ENCODE peak calls at places on chromosomes 11 and 22, in five cellular contexts. One of them, this sample, is unnamed.

GRCh38 chr11:126949066-126949945 is 51.3 kb downstream of the KIRREL3 start:
- DNase-seq in H1: no peak
- DNase-seq in neuronal stem cell: no peak
- DNase-seq in H9: no peak
- DNase-seq in IMR-90: peak
- DNase-seq in this sample: no peak

GRCh38 chr11:60528934-60529333 is 13.7 kb downstream of the MS4A13 start:
- DNase-seq in H1: no peak
- DNase-seq in neuronal stem cell: no peak
- DNase-seq in H9: no peak
- DNase-seq in IMR-90: no peak
- DNase-seq in this sample: peak

GRCh38 chr11:109138200-109138599 is 283.8 kb upstream of the C11orf87 start:
- DNase-seq in H1: no peak
- DNase-seq in neuronal stem cell: no peak
- DNase-seq in H9: no peak
- DNase-seq in IMR-90: peak
- DNase-seq in this sample: no peak

GRCh38 chr11:73315288-73316020 is 7.4 kb downstream of the ARHGEF17 start:
- DNase-seq in H1: no peak
- DNase-seq in neuronal stem cell: no peak
- DNase-seq in H9: no peak
- DNase-seq in IMR-90: no peak
- DNase-seq in this sample: no peak

GRCh38 chr22:23649071-23649501 is 17.0 kb upstream of the DRICH1 start:
- DNase-seq in H1: no peak
- DNase-seq in neuronal stem cell: no peak
- DNase-seq in H9: no peak
- DNase-seq in IMR-90: no peak
- DNase-seq in this sample: no peak

GRCh38 chr11:126422446-126422845 is 67.0 kb downstream of the ST3GAL4 start:
- DNase-seq in H1: no peak
- DNase-seq in neuronal stem cell: no peak
- DNase-seq in H9: no peak
- DNase-seq in IMR-90: no peak
- DNase-seq in this sample: no peak

GRCh38 chr11:13680501-13681264 is 12.2 kb downstream of the FAR1 start:
- DNase-seq in H1: no peak
- DNase-seq in neuronal stem cell: no peak
- DNase-seq in H9: no peak
- DNase-seq in IMR-90: no peak
- DNase-seq in this sample: no peak

GRCh38 chr22:37549704-37550059 is 10.6 kb upstream of the CDC42EP1 start:
- DNase-seq in H1: no peak
- DNase-seq in neuronal stem cell: no peak
- DNase-seq in H9: no peak
- DNase-seq in IMR-90: peak
- DNase-seq in this sample: peak

GRCh38 chr11:116348226-116348625 is 424.6 kb downstream of the BUD13 start:
- DNase-seq in H1: no peak
- DNase-seq in neuronal stem cell: no peak
- DNase-seq in H9: no peak
- DNase-seq in IMR-90: no peak
- DNase-seq in this sample: no peak

GRCh38 chr11:107224836-107225235 is 206.6 kb upstream of the GUCY1A2 start:
- DNase-seq in H1: no peak
- DNase-seq in neuronal stem cell: no peak
- DNase-seq in H9: no peak
- DNase-seq in IMR-90: no peak
- DNase-seq in this sample: no peak

GRCh38 chr11:2271327-2272240 is 1.2 kb upstream of the ASCL2 start:
- DNase-seq in H1: no peak
- DNase-seq in neuronal stem cell: no peak
- DNase-seq in H9: peak
- DNase-seq in IMR-90: no peak
- DNase-seq in this sample: no peak

GRCh38 chr22:29307658-29308147 is 1.3 kb downstream of the GAS2L1 start:
- DNase-seq in H1: no peak
- DNase-seq in neuronal stem cell: no peak
- DNase-seq in H9: no peak
- DNase-seq in IMR-90: no peak
- DNase-seq in this sample: no peak

GRCh38 chr11:44607987-44608386 is 42.5 kb downstream of the CD82 start:
- DNase-seq in H1: no peak
- DNase-seq in neuronal stem cell: no peak
- DNase-seq in H9: no peak
- DNase-seq in IMR-90: peak
- DNase-seq in this sample: no peak

GRCh38 chr11:69449320-69450063 is 32.0 kb upstream of the LINC01488 start:
- DNase-seq in H1: no peak
- DNase-seq in neuronal stem cell: no peak
- DNase-seq in H9: no peak
- DNase-seq in IMR-90: peak
- DNase-seq in this sample: peak

GRCh38 chr22:50417544-50417943 is 57.3 kb downstream of the SBF1 start:
- DNase-seq in H1: no peak
- DNase-seq in neuronal stem cell: no peak
- DNase-seq in H9: no peak
- DNase-seq in IMR-90: peak
- DNase-seq in this sample: no peak

GRCh38 chr11:71488086-71488967 is 35.3 kb downstream of the NADSYN1 start:
- DNase-seq in H1: no peak
- DNase-seq in neuronal stem cell: peak
- DNase-seq in H9: peak
- DNase-seq in IMR-90: peak
- DNase-seq in this sample: peak

GRCh38 chr11:9757809-9758675 is 94.2 kb downstream of the SWAP70 start:
- DNase-seq in H1: no peak
- DNase-seq in neuronal stem cell: peak
- DNase-seq in H9: peak
- DNase-seq in IMR-90: peak
- DNase-seq in this sample: peak

GRCh38 chr11:117818036-117818858 is 6.3 kb downstream of the FXYD2 start:
- DNase-seq in H1: no peak
- DNase-seq in neuronal stem cell: no peak
- DNase-seq in H9: no peak
- DNase-seq in IMR-90: peak
- DNase-seq in this sample: peak

GRCh38 chr22:48045369-48045768 is 1282.9 kb downstream of the TBC1D22A start:
- DNase-seq in H1: no peak
- DNase-seq in neuronal stem cell: no peak
- DNase-seq in H9: no peak
- DNase-seq in IMR-90: no peak
- DNase-seq in this sample: no peak

GRCh38 chr22:41524809-41525449 is 19.3 kb downstream of the POLR3H start:
- DNase-seq in H1: no peak
- DNase-seq in neuronal stem cell: no peak
- DNase-seq in H9: no peak
- DNase-seq in IMR-90: no peak
- DNase-seq in this sample: peak

GRCh38 chr11:126533560-126533959 is 178.1 kb downstream of the ST3GAL4 start:
- DNase-seq in H1: no peak
- DNase-seq in neuronal stem cell: no peak
- DNase-seq in H9: no peak
- DNase-seq in IMR-90: no peak
- DNase-seq in this sample: no peak

GRCh38 chr11:77269484-77270123 is 31.9 kb downstream of the GDPD4 start:
- DNase-seq in H1: no peak
- DNase-seq in neuronal stem cell: no peak
- DNase-seq in H9: no peak
- DNase-seq in IMR-90: peak
- DNase-seq in this sample: no peak

GRCh38 chr11:342328-342727 is 21.7 kb upstream of the IFITM3 start:
- DNase-seq in H1: no peak
- DNase-seq in neuronal stem cell: no peak
- DNase-seq in H9: no peak
- DNase-seq in IMR-90: no peak
- DNase-seq in this sample: no peak

GRCh38 chr11:130527648-130528300 is 79.3 kb downstream of the ADAMTS15 start:
- DNase-seq in H1: no peak
- DNase-seq in neuronal stem cell: no peak
- DNase-seq in H9: no peak
- DNase-seq in IMR-90: peak
- DNase-seq in this sample: peak
- H2BK120ac ChIP-seq in H1: no peak
- H2BK120ac ChIP-seq in neuronal stem cell: no peak
- H2BK120ac ChIP-seq in H9: no peak
- H2BK120ac ChIP-seq in IMR-90: peak
- H2BK120ac ChIP-seq in this sample: no peak

DNA sequence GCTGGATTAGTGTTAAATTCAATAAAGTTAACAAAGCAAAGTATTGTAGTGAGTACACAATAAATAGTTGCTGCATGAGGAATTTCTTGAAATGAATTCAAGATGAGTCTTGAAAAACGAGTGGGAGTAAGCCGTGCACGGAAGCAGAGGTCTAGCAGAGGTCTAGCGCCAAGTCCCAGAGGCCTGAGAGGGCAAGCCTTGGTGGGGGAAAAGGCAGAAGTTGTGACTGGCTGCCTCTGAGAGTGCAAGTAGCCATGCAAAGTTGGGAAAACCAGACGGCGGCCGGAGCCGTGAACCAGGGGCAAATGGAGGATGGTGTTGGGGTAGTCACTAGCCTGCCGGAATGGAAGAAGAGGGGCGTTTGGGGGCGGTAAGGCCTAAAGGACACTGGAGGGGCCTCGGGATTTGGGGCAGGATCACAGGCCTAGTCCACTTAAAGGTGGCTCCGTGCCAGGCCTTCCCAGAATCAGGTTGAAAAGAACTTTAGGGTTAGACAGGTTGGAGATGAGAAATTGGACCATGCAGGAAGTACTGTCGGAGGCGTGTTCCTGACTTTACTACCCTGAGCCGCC is 379 bp upstream of the SLC3A2 start:
- DNase-seq in H1: no peak
- DNase-seq in neuronal stem cell: no peak
- DNase-seq in H9: no peak
- DNase-seq in IMR-90: peak
- DNase-seq in this sample: no peak
- H2BK120ac ChIP-seq in H1: no peak
- H2BK120ac ChIP-seq in neuronal stem cell: peak
- H2BK120ac ChIP-seq in H9: no peak
- H2BK120ac ChIP-seq in IMR-90: peak
- H2BK120ac ChIP-seq in this sample: no peak

GRCh38 chr11:62553839-62554361 is 7.3 kb upstream of the AHNAK start:
- DNase-seq in H1: no peak
- DNase-seq in neuronal stem cell: no peak
- DNase-seq in H9: no peak
- DNase-seq in IMR-90: peak
- DNase-seq in this sample: no peak

GRCh38 chr11:62552931-62553838 is 6.6 kb upstream of the AHNAK start:
- DNase-seq in H1: peak
- DNase-seq in neuronal stem cell: no peak
- DNase-seq in H9: peak
- DNase-seq in IMR-90: peak
- DNase-seq in this sample: peak

GRCh38 chr11:62555464-62556092 is 9.0 kb upstream of the AHNAK start:
- DNase-seq in H1: no peak
- DNase-seq in neuronal stem cell: no peak
- DNase-seq in H9: no peak
- DNase-seq in IMR-90: peak
- DNase-seq in this sample: peak

GRCh38 chr11:62556102-62556871 is 9.7 kb upstream of the AHNAK start:
- DNase-seq in H1: peak
- DNase-seq in neuronal stem cell: no peak
- DNase-seq in H9: peak
- DNase-seq in IMR-90: peak
- DNase-seq in this sample: peak

GRCh38 chr11:62554377-62554776 is 7.8 kb upstream of the AHNAK start:
- DNase-seq in H1: no peak
- DNase-seq in neuronal stem cell: no peak
- DNase-seq in H9: no peak
- DNase-seq in IMR-90: no peak
- DNase-seq in this sample: peak
- H2BK120ac ChIP-seq in H1: no peak
- H2BK120ac ChIP-seq in neuronal stem cell: no peak
- H2BK120ac ChIP-seq in H9: no peak
- H2BK120ac ChIP-seq in IMR-90: peak
- H2BK120ac ChIP-seq in this sample: no peak

DNA sequence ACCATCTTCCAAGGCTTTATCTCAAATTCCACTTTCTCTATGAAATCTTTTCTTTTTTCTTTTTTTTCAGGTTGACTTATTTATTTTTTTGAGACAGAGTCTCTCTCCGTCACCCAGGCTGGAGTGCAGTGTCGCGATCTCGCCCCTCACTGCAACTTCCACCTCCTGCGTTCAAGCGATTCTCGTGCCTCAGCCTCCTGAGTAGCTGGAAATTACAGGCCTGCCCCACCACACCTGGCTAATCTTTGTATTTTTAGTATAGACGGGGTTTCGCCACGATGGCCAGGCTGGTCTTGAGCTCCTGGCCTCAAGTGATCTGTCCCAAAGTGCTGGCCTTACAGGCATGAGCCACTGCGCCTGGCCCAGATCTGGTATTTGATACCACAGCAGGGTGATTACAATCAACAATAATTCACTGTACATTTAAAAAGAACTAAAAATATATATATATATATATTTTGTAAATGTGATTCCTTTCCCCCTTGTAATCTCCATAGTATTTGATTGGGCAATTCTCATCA is 121.5 kb downstream of the MSANTD4 start:
- DNase-seq in H1: no peak
- DNase-seq in neuronal stem cell: no peak
- DNase-seq in H9: no peak
- DNase-seq in IMR-90: no peak
- DNase-seq in this sample: no peak
- H2BK120ac ChIP-seq in H1: no peak
- H2BK120ac ChIP-seq in neuronal stem cell: no peak
- H2BK120ac ChIP-seq in H9: no peak
- H2BK120ac ChIP-seq in IMR-90: no peak
- H2BK120ac ChIP-seq in this sample: no peak

DNA sequence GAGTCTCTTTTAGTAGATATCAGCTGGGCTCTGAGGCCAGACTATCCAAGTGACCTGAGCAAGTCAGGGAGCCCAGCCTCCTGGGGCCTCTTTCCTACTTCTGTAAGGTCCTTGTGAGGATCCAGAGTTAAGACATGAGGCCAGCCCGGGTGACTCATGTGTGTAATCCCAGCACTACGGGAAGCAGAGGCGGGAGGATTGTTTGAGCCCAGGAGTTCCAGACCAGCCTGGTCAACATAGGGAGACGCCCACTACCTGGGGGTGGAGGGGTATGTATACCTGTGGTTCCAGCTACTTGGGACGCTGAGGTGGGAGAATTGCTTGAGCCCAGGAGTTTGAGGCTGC is 36.9 kb upstream of the POLA2 start:
- DNase-seq in H1: no peak
- DNase-seq in neuronal stem cell: no peak
- DNase-seq in H9: peak
- DNase-seq in IMR-90: peak
- DNase-seq in this sample: peak
- H2BK120ac ChIP-seq in H1: no peak
- H2BK120ac ChIP-seq in neuronal stem cell: no peak
- H2BK120ac ChIP-seq in H9: no peak
- H2BK120ac ChIP-seq in IMR-90: no peak
- H2BK120ac ChIP-seq in this sample: no peak

This sample was measured in mesendoderm.